ENCODE peak calls at places on chromosomes 7 and 10, in nine cellular contexts. R is IMR-90, A is hepatocyte, G is neuronal stem cell, Z is left ventricle myocardium inferior, U is neural progenitor cell, K is prostate gland, M is psoas muscle, W is dorsolateral prefrontal cortex. I is an unnamed sample. For H3K27me3, the result is how much of the 10 kb centered on the place peaks cover.

GRCh38 chr7:47301078-47301477 is 280.8 kb downstream of the TNS3 start:
- DNase-seq in Z (no peak), W (no peak), A (no peak), K (no peak), U (peak), M (no peak), G (no peak), R (no peak), I (no peak)

GRCh38 chr7:141288626-141289025 is 214.8 kb downstream of the TMEM178B start:
- DNase-seq in W (no peak), A (no peak), G (no peak), U (no peak), K (no peak), R (no peak), Z (no peak), M (no peak), I (no peak)

GRCh38 chr7:4667776-4668509 is 14.2 kb upstream of the FOXK1 start:
- DNase-seq in K (no peak), W (no peak), R (peak), Z (no peak), A (no peak), G (no peak), M (no peak), U (no peak), I (no peak)

GRCh38 chr10:84156768-84157167 is 16.8 kb upstream of the GPR15LG start:
- DNase-seq in W (no peak), U (no peak), G (no peak), R (peak), M (peak), K (no peak), A (no peak), Z (no peak), I (no peak)

GRCh38 chr10:44950326-44951225 is 9.0 kb upstream of the RASSF4 start:
- DNase-seq in A (no peak), R (no peak), Z (no peak), G (no peak), K (no peak), W (no peak), U (no peak), M (no peak), I (peak)

GRCh38 chr10:12243860-12244620 is 48.1 kb downstream of the CDC123 start:
- DNase-seq in G (no peak), R (no peak), K (peak), A (no peak), M (no peak), Z (no peak), W (no peak), U (no peak), I (no peak)

GRCh38 chr10:117609095-117609821 is 66.7 kb downstream of the EMX2 start:
- DNase-seq in U (no peak), Z (peak), K (no peak), W (no peak), R (peak), A (peak), M (peak), G (no peak), I (peak)

GRCh38 chr10:84095821-84096497 is 43.4 kb upstream of the GHITM start:
- DNase-seq in G (no peak), R (no peak), K (no peak), U (no peak), A (no peak), Z (peak), W (no peak), M (peak), I (no peak)

GRCh38 chr7:23105086-23105643 is 420 bp upstream of the KLHL7 start:
- DNase-seq in U (no peak), Z (no peak), M (no peak), K (no peak), W (no peak), G (no peak), R (no peak), A (no peak), I (no peak)

GRCh38 chr7:158324397-158325360 is 262.9 kb downstream of the PTPRN2 start:
- DNase-seq in G (no peak), M (no peak), R (no peak), A (no peak), K (peak), Z (no peak), U (no peak), W (peak), I (no peak)

GRCh38 chr7:103762361-103762760 is 227.1 kb downstream of the RELN start:
- DNase-seq in M (no peak), A (no peak), Z (no peak), G (no peak), W (no peak), U (no peak), R (no peak), K (no peak), I (no peak)

GRCh38 chr7:19392246-19392645 is 247.0 kb upstream of the FERD3L start:
- DNase-seq in W (no peak), M (no peak), G (no peak), A (no peak), Z (no peak), K (no peak), R (peak), U (no peak), I (no peak)

GRCh38 chr10:133326745-133327650 is 9.7 kb downstream of the CALY start:
- DNase-seq in Z (no peak), M (no peak), G (no peak), K (no peak), U (no peak), R (peak), A (no peak), W (no peak), I (no peak)

GRCh38 chr7:129739427-129739826 is 127.9 kb downstream of the NRF1 start:
- DNase-seq in G (no peak), R (peak), K (peak), M (peak), Z (no peak), A (peak), U (no peak), W (no peak), I (peak)

GRCh38 chr10:14306201-14306600 is 24.5 kb downstream of the FRMD4A start:
- DNase-seq in Z (no peak), G (no peak), W (no peak), U (no peak), R (no peak), K (no peak), M (no peak), A (no peak), I (no peak)
- H3K27me3 ChIP-seq in Z (under half), G (under half), W (under half), U (under half), R (half or more), K (under half), M (under half), A (under half), I (under half)

GRCh38 chr10:83930-84530 is 34.9 kb upstream of the TUBB8 start:
- DNase-seq in A (no peak), G (no peak), W (no peak), R (no peak), U (no peak), Z (no peak), M (no peak), K (no peak), I (no peak)

GRCh38 chr10:79816-80215 is 30.7 kb upstream of the TUBB8 start:
- DNase-seq in W (no peak), A (no peak), M (no peak), Z (no peak), R (no peak), G (no peak), K (no peak), U (no peak), I (no peak)

GRCh38 chr10:80477-81105 is 31.5 kb upstream of the TUBB8 start:
- DNase-seq in Z (no peak), G (no peak), R (no peak), U (no peak), M (no peak), K (no peak), W (no peak), A (no peak), I (no peak)

DNA sequence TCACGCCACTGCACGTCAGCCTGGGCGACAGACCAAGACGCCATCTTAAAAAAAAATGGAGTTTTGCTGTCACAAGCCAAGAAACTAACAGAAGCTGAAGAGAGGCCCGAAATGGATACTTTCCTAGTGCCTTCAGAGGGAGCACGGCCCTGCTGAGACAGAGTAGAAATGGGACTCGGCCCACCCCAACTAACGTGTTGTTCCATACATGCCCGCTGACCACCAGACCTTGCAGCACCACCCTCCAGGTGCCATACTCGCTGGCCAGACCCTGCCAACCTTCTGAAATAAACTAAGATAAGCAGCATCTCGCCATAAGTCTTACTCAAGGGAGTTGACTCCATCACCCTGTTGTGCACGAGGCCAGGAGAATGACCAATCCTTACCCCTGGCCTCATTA is 29.5 kb upstream of the TUBB8 start:
- DNase-seq in G (no peak), R (no peak), M (no peak), A (no peak), U (no peak), K (no peak), Z (no peak), W (no peak), I (no peak)
- H3K27me3 ChIP-seq in G (under half), R (under half), M (under half), A (under half), U (under half), K (under half), Z (under half), W (under half), I (under half)

DNA sequence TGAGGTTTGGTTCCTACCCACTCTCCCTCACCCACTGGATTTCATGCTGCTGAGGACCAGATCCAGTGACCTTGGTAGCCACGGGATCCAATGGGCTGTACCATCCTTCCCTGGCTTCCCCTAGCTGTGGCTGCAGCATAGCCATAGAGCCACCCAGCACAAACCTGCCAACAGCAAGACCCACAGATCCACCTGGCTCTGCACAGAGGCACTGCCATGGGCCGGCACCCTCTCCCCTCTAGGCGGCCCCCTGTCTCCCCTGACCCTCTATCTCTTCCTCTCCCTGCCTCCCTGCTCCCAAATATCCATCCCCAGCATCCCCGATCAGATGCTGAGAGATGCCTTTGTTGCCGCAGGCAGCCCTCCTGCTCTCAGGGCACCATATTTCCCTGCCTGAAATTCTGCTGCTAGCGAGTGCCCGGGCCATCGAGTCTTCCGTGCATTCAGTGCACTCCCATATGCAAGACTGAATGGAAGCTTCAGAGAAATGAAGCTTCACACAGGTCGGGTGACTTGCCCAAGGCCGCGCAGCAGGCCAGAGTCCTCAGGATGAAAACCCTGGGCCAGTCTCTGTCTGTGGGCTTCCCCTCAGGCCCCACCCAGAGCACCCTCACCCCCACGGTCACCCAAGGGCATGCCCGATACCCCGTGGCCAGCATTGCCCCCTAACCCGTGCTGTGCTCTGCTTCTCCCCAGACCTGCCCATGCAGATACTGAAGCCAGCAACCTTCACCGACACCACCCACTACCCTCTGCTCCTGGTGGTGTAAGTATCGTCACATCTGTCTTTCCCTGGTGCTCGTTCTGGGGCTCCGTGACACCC is 130.8 kb downstream of the PAXIP1 start:
- DNase-seq in Z (no peak), W (no peak), M (no peak), U (no peak), K (no peak), R (no peak), A (no peak), G (no peak), I (no peak)
- H3K27me3 ChIP-seq in Z (half or more), W (under half), M (under half), U (under half), K (under half), R (under half), A (under half), G (under half), I (under half)

DNA sequence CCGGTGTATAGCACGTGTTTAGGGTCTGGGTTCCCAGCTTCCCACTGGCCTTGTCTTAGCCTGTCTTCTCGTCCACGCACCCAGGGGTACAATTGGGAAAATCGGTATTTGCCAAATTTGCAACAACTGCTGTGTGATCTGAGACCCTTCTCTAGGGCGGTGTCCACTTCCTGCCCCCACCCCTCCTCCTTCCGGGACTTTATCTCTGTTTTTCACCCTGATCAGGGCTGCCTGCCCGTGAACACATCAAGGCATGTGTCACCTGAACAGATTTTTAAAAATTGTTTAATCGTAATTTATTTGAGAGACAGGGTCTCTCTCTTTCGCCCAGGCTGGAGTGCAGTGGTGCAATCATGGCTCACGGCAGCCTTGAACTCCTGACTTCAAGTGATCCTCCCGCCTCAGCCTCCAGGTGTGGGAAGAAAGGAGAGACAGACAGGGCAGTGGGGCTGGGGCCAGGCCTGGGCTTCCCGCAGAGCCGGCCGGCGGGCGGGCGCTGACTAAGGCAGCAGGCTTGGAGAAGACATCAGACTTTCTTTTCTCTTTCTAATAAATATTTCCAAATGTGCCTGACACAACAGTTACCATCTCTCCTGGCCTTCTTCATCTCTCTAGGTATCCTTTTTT is 27.5 kb downstream of the ELFN1 start:
- DNase-seq in G (no peak), M (no peak), K (no peak), Z (no peak), U (no peak), W (peak), A (no peak), R (no peak), I (no peak)
- H3K27me3 ChIP-seq in G (under half), M (under half), K (under half), Z (under half), U (under half), W (under half), A (under half), R (under half), I (under half)

DNA sequence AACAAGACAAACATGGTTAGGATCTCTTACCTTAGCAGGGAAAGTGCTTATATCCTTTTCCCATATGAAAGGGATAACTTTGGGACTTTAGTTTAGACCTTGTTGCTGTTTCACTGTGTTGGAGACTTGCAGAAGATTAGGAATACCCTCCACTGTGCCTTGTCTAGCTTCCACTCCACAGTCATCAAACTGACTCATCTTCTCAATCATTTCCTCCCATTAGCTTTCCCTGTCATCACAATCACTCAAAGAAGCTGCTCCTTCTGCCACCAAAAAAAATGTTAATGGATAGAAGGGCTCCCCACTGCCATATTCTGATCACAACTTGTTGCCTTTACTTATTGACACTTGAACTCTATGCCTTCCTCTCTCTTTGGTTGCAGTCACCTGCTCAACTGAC is 16.8 kb downstream of the GNG11 start:
- DNase-seq in A (no peak), K (no peak), R (no peak), M (no peak), U (no peak), G (no peak), W (no peak), Z (no peak), I (no peak)
- H3K27me3 ChIP-seq in A (under half), K (under half), R (under half), M (under half), U (under half), G (under half), W (under half), Z (under half), I (under half)

DNA sequence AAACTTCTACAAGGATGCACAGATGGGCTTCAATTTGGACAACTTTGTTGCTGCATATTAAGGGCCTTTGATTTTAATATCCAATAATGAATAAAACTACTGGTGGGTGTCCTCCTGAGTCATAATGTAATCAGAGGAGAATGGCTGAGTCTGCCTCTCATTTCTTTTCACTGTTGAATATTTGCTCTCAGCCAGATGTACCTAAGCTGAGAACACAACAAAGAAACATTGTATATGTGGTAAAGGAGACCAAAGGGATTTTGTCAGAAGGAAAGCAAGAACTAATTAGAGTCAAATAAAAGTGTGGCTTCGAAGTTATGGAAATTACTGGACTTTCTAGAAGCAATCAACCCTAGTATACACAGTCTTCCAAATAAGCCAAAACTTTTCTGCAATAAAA is 131.0 kb upstream of the BET1 start:
- DNase-seq in R (peak), G (no peak), A (no peak), K (no peak), Z (no peak), W (no peak), U (no peak), M (no peak), I (no peak)
- H3K27me3 ChIP-seq in R (under half), G (under half), A (under half), K (under half), Z (under half), W (under half), U (under half), M (under half), I (under half)

I was measured in ovary.